ENCODE peak calls at places on chromosomes 6 and 20, in five cellular contexts. C is IMR-90, W is GM12878, U is SK-N-SH, I is K562. B is an unnamed sample.

GRCh38 chr6:2854394-2854982 is 12.8 kb upstream of the SERPINB1 start:
- DNase-seq in W (no peak), C (peak), U (no peak), I (no peak), B (no peak)

GRCh38 chr6:105282801-105283585 is 103.2 kb upstream of the POPDC3 start:
- DNase-seq in I (no peak), U (peak), W (no peak), C (no peak), B (no peak)

GRCh38 chr6:73049971-73050594 is 175.2 kb downstream of the KHDC1L start:
- DNase-seq in I (no peak), U (no peak), C (no peak), W (no peak), B (no peak)

GRCh38 chr20:25077610-25078169 is 4.3 kb downstream of the VSX1 start:
- DNase-seq in C (peak), U (peak), I (no peak), W (no peak), B (peak)

GRCh38 chr6:149451361-149452061 is 33.3 kb downstream of the ZC3H12D start:
- DNase-seq in W (no peak), I (no peak), U (no peak), C (no peak), B (no peak)

GRCh38 chr6:83603560-83603959 is 91.2 kb downstream of the PRSS35 start:
- DNase-seq in I (no peak), C (no peak), U (no peak), W (no peak), B (no peak)

GRCh38 chr6:57006101-57006500 is 40.4 kb upstream of the KIAA1586 start:
- DNase-seq in I (no peak), U (no peak), C (no peak), W (no peak), B (no peak)

GRCh38 chr20:35131953-35132352 is 15.2 kb downstream of the EDEM2 start:
- DNase-seq in W (no peak), C (no peak), I (no peak), U (no peak), B (no peak)

GRCh38 chr20:23349338-23350006 is 1.1 kb upstream of the NXT1 start:
- DNase-seq in I (peak), W (no peak), C (no peak), U (peak), B (no peak)

GRCh38 chr6:71852951-71853350 is 33.4 kb upstream of the RIMS1 start:
- DNase-seq in I (no peak), W (no peak), U (no peak), C (no peak), B (no peak)

GRCh38 chr20:48722002-48722731 is 105.6 kb downstream of the PREX1 start:
- DNase-seq in W (no peak), I (no peak), U (no peak), C (peak), B (no peak)

GRCh38 chr6:134316733-134317431 is 1.0 kb downstream of the SGK1 start:
- DNase-seq in W (no peak), I (no peak), C (no peak), U (peak), B (no peak)

GRCh38 chr6:119676971-119677370 is 327.4 kb upstream of the MAN1A1 start:
- DNase-seq in C (peak), W (no peak), U (no peak), I (no peak), B (no peak)

GRCh38 chr20:54085425-54085824 is 15.0 kb upstream of the BCAS1 start:
- DNase-seq in C (no peak), I (no peak), U (no peak), W (no peak), B (no peak)

GRCh38 chr20:44832724-44833123 is 22.4 kb upstream of the RIMS4 start:
- DNase-seq in C (no peak), W (no peak), I (no peak), U (no peak), B (no peak)

GRCh38 chr6:41894366-41895299 is 542 bp downstream of the USP49 start:
- DNase-seq in I (peak), W (no peak), C (no peak), U (no peak), B (no peak)

GRCh38 chr20:59780494-59781185 is 152.8 kb downstream of the SYCP2 start:
- DNase-seq in U (no peak), W (no peak), I (no peak), C (no peak), B (no peak)

GRCh38 chr20:37282558-37282957 is 6.9 kb upstream of the MANBAL start:
- DNase-seq in U (no peak), C (peak), W (no peak), I (no peak), B (no peak)

GRCh38 chr6:125019873-125020272 is 57.6 kb downstream of the RNF217 start:
- DNase-seq in W (no peak), C (no peak), U (no peak), I (no peak), B (no peak)

GRCh38 chr6:13012271-13012670 is 295.7 kb downstream of the PHACTR1 start:
- DNase-seq in W (no peak), U (no peak), I (no peak), C (no peak), B (no peak)

GRCh38 chr6:137237413-137238170 is 18.4 kb upstream of the IFNGR1 start:
- DNase-seq in W (no peak), C (peak), I (no peak), U (no peak), B (peak)

GRCh38 chr6:166056637-166057036 is 111.0 kb downstream of the TBXT start:
- DNase-seq in U (no peak), I (no peak), W (no peak), C (peak), B (no peak)

GRCh38 chr20:18388860-18389259 is 78.0 kb downstream of the DZANK1 start:
- DNase-seq in I (no peak), C (peak), U (no peak), W (no peak), B (peak)

GRCh38 chr20:58907481-58908137 is 55.1 kb downstream of the GNAS start:
- DNase-seq in U (peak), C (peak), W (peak), I (peak), B (peak)

GRCh38 chr6:151036869-151037680 is 171.6 kb downstream of the MTHFD1L start:
- DNase-seq in U (no peak), C (peak), I (no peak), W (no peak), B (no peak)

GRCh38 chr20:2713285-2713684 is 20.7 kb downstream of the EBF4 start:
- DNase-seq in C (no peak), U (no peak), I (no peak), W (no peak), B (peak)

GRCh38 chr6:14540859-14541540 is 423.4 kb downstream of the CD83 start:
- DNase-seq in I (no peak), U (peak), W (no peak), C (peak), B (no peak)

GRCh38 chr20:62651285-62652021 is 9.2 kb downstream of the SLCO4A1 start:
- DNase-seq in I (peak), U (peak), C (peak), W (peak), B (no peak)

GRCh38 chr20:52049001-52049731 is 142.4 kb downstream of the ZFP64 start:
- DNase-seq in I (no peak), W (no peak), U (no peak), C (peak), B (no peak)

GRCh38 chr6:88119769-88120168 is 46.4 kb downstream of the CNR1 start:
- DNase-seq in U (no peak), C (no peak), W (no peak), I (peak), B (no peak)

GRCh38 chr20:57896563-57896962 is 186.7 kb upstream of the PMEPA1 start:
- DNase-seq in U (no peak), I (no peak), C (no peak), W (no peak), B (no peak)

GRCh38 chr6:127690092-127690491 is 113.1 kb downstream of the C6orf58 start:
- DNase-seq in W (no peak), U (no peak), C (peak), I (no peak), B (peak)

GRCh38 chr6:1686117-1687098 is 76.7 kb downstream of the FOXC1 start:
- DNase-seq in W (no peak), I (no peak), C (peak), U (peak), B (no peak)

GRCh38 chr6:126527016-126527606 is 187.2 kb downstream of the CENPW start:
- DNase-seq in W (no peak), I (no peak), U (peak), C (no peak), B (no peak)

GRCh38 chr20:58906894-58907293 is 54.4 kb downstream of the GNAS start:
- DNase-seq in I (no peak), W (no peak), C (peak), U (no peak), B (no peak)

GRCh38 chr6:3534599-3534998 is 77.7 kb upstream of the SLC22A23 start:
- DNase-seq in C (peak), W (no peak), I (no peak), U (no peak), B (no peak)

DNA sequence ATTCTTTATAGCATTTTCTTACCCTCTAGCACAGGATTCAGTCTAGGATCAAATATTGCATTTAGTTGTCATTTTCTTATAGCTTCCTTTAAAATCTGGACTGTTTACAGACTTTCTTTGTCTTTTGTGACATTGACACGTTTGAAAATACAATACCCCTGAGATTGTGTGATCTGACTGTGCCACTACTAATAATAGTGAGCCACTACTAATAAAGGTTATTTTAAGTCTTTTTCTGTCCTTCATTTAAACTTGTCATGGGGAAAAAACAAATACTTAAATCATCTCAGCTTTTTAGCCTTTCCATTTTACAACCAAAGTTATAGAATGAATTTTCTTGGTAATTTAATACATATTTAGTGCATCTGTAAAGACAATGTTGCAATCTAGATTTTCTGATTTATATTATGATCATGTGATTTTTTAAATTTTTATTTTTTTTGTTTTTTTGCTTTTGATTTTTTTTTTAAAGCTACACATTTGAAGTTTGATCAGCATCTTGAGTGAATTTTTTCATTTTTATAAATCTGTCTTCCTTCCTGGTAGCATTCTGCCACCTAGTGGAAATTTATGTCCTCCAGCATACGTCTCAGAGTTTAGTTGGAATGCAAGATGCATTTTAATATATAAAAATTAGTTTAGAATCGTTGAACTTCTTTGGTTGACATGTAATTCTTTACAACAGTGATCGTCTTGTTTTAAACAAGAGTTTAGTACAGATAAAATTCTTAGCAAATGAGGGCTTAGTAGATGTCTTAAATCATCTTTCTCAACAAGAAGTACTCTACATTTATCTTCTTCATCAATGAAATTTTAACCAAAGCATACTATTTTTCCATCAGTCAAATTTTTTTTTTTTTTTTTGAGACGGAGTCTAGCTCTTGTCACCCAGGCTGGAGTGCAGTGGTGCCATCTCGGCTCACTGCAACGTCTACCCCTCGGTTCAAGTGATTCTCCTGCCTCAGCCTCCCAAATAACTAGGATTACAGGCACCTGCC is 119.4 kb downstream of the NCOA3 start:
- DNase-seq in W (peak), C (peak), I (no peak), U (peak), B (peak)
- TF ChIP-seq RCOR1 in W (no peak), C (no peak), I (no peak), U (no peak), B (no peak)

GRCh38 chr6:154814063-154814462 is 80.8 kb downstream of the SCAF8 start:
- DNase-seq in C (no peak), W (peak), I (no peak), U (no peak), B (no peak)
- H3K4me2 ChIP-seq in C (no peak), W (peak), I (no peak), U (no peak), B (no peak)

GRCh38 chr6:139250296-139251274 is 41.2 kb downstream of the TXLNB start:
- DNase-seq in C (peak), W (no peak), I (peak), U (peak), B (peak)
- TF ChIP-seq RCOR1 in C (no peak), W (no peak), I (no peak), U (no peak), B (no peak)

GRCh38 chr20:11754451-11754850 is 163.2 kb upstream of the BTBD3 start:
- DNase-seq in U (no peak), C (no peak), W (no peak), I (no peak), B (no peak)
- H3K4me2 ChIP-seq in U (no peak), C (no peak), W (no peak), I (no peak), B (no peak)